ENCODE peak calls at places on chromosomes 11 and 22, in six cellular contexts. One of them, this sample, is unnamed.
A peak's percentile ranks its signal among the peaks of the same experiment; 100 is the strongest.

GRCh38 chr22:23743303-23743705 is 7.6 kb downstream of the ZNF70 start:
- DNase-seq in GM23338: no peak
- DNase-seq in tibial artery: no peak
- DNase-seq in aorta: peak; percentile 59
- DNase-seq in right lobe of liver: no peak
- DNase-seq in vagina: no peak
- DNase-seq in this sample: peak; percentile 51

GRCh38 chr11:6201486-6201885 is 2.5 kb downstream of the OR52W1 start:
- DNase-seq in aorta: no peak
- DNase-seq in GM23338: no peak
- DNase-seq in tibial artery: no peak
- DNase-seq in vagina: no peak
- DNase-seq in right lobe of liver: no peak
- DNase-seq in this sample: no peak

GRCh38 chr11:83554896-83555295 is 268.7 kb upstream of the CCDC90B start:
- DNase-seq in GM23338: no peak
- DNase-seq in tibial artery: no peak
- DNase-seq in aorta: no peak
- DNase-seq in right lobe of liver: no peak
- DNase-seq in vagina: no peak
- DNase-seq in this sample: peak; percentile 20

GRCh38 chr22:45072322-45072903 is 62.6 kb upstream of the PHF21B start:
- DNase-seq in GM23338: peak; percentile 94
- DNase-seq in right lobe of liver: no peak
- DNase-seq in aorta: no peak
- DNase-seq in tibial artery: no peak
- DNase-seq in vagina: no peak
- DNase-seq in this sample: no peak

GRCh38 chr11:109275931-109276330 is 146.1 kb upstream of the C11orf87 start:
- DNase-seq in right lobe of liver: no peak
- DNase-seq in vagina: no peak
- DNase-seq in tibial artery: no peak
- DNase-seq in GM23338: no peak
- DNase-seq in aorta: no peak
- DNase-seq in this sample: no peak

GRCh38 chr11:126871792-126872191 is 128.8 kb downstream of the KIRREL3 start:
- DNase-seq in tibial artery: no peak
- DNase-seq in vagina: no peak
- DNase-seq in aorta: no peak
- DNase-seq in right lobe of liver: no peak
- DNase-seq in GM23338: no peak
- DNase-seq in this sample: no peak

GRCh38 chr11:45527898-45528297 is 137.5 kb downstream of the CHST1 start:
- DNase-seq in aorta: no peak
- DNase-seq in right lobe of liver: no peak
- DNase-seq in tibial artery: no peak
- DNase-seq in vagina: no peak
- DNase-seq in GM23338: no peak
- DNase-seq in this sample: no peak

GRCh38 chr22:37022483-37023337 is 3.2 kb downstream of the MPST start:
- DNase-seq in GM23338: no peak
- DNase-seq in aorta: no peak
- DNase-seq in tibial artery: no peak
- DNase-seq in right lobe of liver: peak; percentile 79
- DNase-seq in vagina: no peak
- DNase-seq in this sample: no peak

GRCh38 chr11:116874251-116874650 is 36.8 kb upstream of the APOA1 start:
- DNase-seq in right lobe of liver: no peak
- DNase-seq in tibial artery: no peak
- DNase-seq in GM23338: no peak
- DNase-seq in vagina: no peak
- DNase-seq in aorta: no peak
- DNase-seq in this sample: no peak

GRCh38 chr11:87754685-87755084 is 420.6 kb downstream of the RAB38 start:
- DNase-seq in right lobe of liver: no peak
- DNase-seq in vagina: no peak
- DNase-seq in aorta: no peak
- DNase-seq in tibial artery: no peak
- DNase-seq in GM23338: no peak
- DNase-seq in this sample: no peak

GRCh38 chr22:46293591-46294260 is 2.9 kb upstream of the GTSE1 start:
- DNase-seq in aorta: peak; percentile 90
- DNase-seq in right lobe of liver: no peak
- DNase-seq in tibial artery: peak; percentile 80
- DNase-seq in vagina: no peak
- DNase-seq in GM23338: no peak
- DNase-seq in this sample: peak; percentile 70

GRCh38 chr22:20494978-20495860 is at the start of gene KLHL22:
- DNase-seq in aorta: peak; percentile 60
- DNase-seq in tibial artery: peak; percentile 74
- DNase-seq in vagina: no peak
- DNase-seq in GM23338: peak; percentile 57
- DNase-seq in right lobe of liver: no peak
- DNase-seq in this sample: peak; percentile 53

GRCh38 chr11:8870461-8871282 is 40.3 kb upstream of the AKIP1 start:
- DNase-seq in tibial artery: peak; percentile 69
- DNase-seq in right lobe of liver: peak; percentile 52
- DNase-seq in GM23338: peak; percentile 75
- DNase-seq in aorta: peak; percentile 62
- DNase-seq in vagina: no peak
- DNase-seq in this sample: peak; percentile 76

GRCh38 chr22:40578171-40578570 is 58.3 kb downstream of the MRTFA start:
- DNase-seq in tibial artery: no peak
- DNase-seq in right lobe of liver: no peak
- DNase-seq in GM23338: no peak
- DNase-seq in vagina: no peak
- DNase-seq in aorta: no peak
- DNase-seq in this sample: no peak

GRCh38 chr11:67288452-67289225 is 464 bp upstream of the ANKRD13D start:
- DNase-seq in right lobe of liver: peak; percentile 90
- DNase-seq in vagina: no peak
- DNase-seq in GM23338: peak; percentile 91
- DNase-seq in tibial artery: peak; percentile 96
- DNase-seq in aorta: peak; percentile 96
- DNase-seq in this sample: peak; percentile 94

GRCh38 chr11:927871-928270 is 2.2 kb downstream of the AP2A2 start:
- DNase-seq in right lobe of liver: no peak
- DNase-seq in vagina: no peak
- DNase-seq in aorta: peak; percentile 15
- DNase-seq in GM23338: no peak
- DNase-seq in tibial artery: no peak
- DNase-seq in this sample: no peak

GRCh38 chr11:128210148-128210940 is 377.0 kb downstream of the ETS1 start:
- DNase-seq in GM23338: peak; percentile 47
- DNase-seq in aorta: no peak
- DNase-seq in vagina: no peak
- DNase-seq in right lobe of liver: no peak
- DNase-seq in tibial artery: no peak
- DNase-seq in this sample: no peak

GRCh38 chr11:114172055-114172861 is 112.7 kb downstream of the ZBTB16 start:
- DNase-seq in right lobe of liver: peak; percentile 77
- DNase-seq in GM23338: no peak
- DNase-seq in tibial artery: peak; percentile 60
- DNase-seq in aorta: no peak
- DNase-seq in vagina: no peak
- DNase-seq in this sample: no peak

GRCh38 chr11:29200776-29201574 is 815.9 kb downstream of the KCNA4 start:
- DNase-seq in tibial artery: no peak
- DNase-seq in vagina: no peak
- DNase-seq in right lobe of liver: no peak
- DNase-seq in GM23338: no peak
- DNase-seq in aorta: no peak
- DNase-seq in this sample: no peak

DNA sequence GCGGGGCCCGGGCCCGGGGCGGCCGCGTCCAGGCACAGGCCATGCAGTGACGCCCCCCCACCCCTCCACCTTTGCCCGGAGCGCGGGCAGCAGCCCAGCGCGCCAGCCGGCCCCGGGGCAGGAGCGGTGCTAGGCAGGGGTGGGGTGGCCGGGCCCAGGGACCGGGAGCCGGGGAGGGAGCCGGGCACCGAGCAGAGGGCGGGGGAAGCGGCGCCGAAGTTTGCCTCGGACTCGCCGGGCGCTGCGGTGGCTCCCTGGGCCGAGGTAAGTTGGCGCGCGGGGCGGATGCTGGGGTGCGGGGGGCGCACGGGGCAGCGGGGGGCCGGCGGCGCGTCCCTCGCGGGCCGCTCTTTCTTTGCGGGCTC is 332 bp downstream of the TEAD1 start:
- DNase-seq in aorta: no peak
- DNase-seq in tibial artery: no peak
- DNase-seq in right lobe of liver: no peak
- DNase-seq in vagina: no peak
- DNase-seq in GM23338: peak; percentile 79
- DNase-seq in this sample: no peak
- H3K27ac ChIP-seq in aorta: peak overlapping the region; percentile 82
- H3K27ac ChIP-seq in tibial artery: peak overlapping the region; percentile 88
- H3K27ac ChIP-seq in right lobe of liver: peak overlapping the region; percentile 91
- H3K27ac ChIP-seq in vagina: peak overlapping the region; percentile 93
- H3K27ac ChIP-seq in GM23338: peak overlapping the region; percentile 90
- H3K27ac ChIP-seq in this sample: peak overlapping the region; percentile 95

GRCh38 chr22:22388494-22388893 is 120.0 kb downstream of the ZNF280B start:
- DNase-seq in tibial artery: no peak
- DNase-seq in right lobe of liver: no peak
- DNase-seq in aorta: no peak
- DNase-seq in vagina: no peak
- DNase-seq in GM23338: no peak
- DNase-seq in this sample: no peak

GRCh38 chr22:22387386-22387736 is 121.2 kb downstream of the ZNF280B start:
- DNase-seq in tibial artery: no peak
- DNase-seq in aorta: no peak
- DNase-seq in right lobe of liver: no peak
- DNase-seq in GM23338: no peak
- DNase-seq in vagina: peak; percentile 31
- DNase-seq in this sample: no peak

GRCh38 chr22:22386602-22387385 is 121.7 kb downstream of the ZNF280B start:
- DNase-seq in GM23338: no peak
- DNase-seq in vagina: peak; percentile 67
- DNase-seq in tibial artery: no peak
- DNase-seq in aorta: no peak
- DNase-seq in right lobe of liver: peak; percentile 63
- DNase-seq in this sample: no peak

GRCh38 chr22:22390989-22391388 is 117.6 kb downstream of the ZNF280B start:
- DNase-seq in tibial artery: no peak
- DNase-seq in right lobe of liver: no peak
- DNase-seq in aorta: no peak
- DNase-seq in vagina: peak; percentile 40
- DNase-seq in GM23338: no peak
- DNase-seq in this sample: no peak

DNA sequence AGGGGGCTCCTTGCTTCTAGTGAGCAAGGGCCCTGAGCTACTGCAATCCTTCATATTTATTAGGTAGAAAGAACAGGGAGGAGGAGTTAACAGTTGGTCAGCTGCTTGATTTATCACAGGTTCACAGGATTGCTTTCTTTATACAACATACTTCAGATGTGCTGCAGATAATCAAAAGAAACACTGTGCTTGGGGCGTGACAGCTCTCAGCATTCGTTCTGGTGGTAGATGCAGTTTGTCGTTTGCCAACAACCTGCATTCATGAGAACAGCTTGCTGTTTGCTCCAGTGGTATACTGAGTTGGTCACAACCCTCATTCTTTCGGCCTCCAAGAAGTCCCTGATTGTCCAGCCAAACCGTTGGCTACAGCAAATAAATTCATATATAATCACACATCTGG is 120.5 kb downstream of the ZNF280B start:
- DNase-seq in right lobe of liver: no peak
- DNase-seq in vagina: peak; percentile 72
- DNase-seq in GM23338: no peak
- DNase-seq in aorta: no peak
- DNase-seq in tibial artery: no peak
- DNase-seq in this sample: no peak
- H3K27me3 ChIP-seq in right lobe of liver: no peaks in the 10 kb centered on the region
- H3K27me3 ChIP-seq in vagina: no peaks in the 10 kb centered on the region
- H3K27me3 ChIP-seq in GM23338: peaks cover 100% of the 10 kb centered on the region
- H3K27me3 ChIP-seq in aorta: no peaks in the 10 kb centered on the region
- H3K27me3 ChIP-seq in tibial artery: no peaks in the 10 kb centered on the region
- H3K27me3 ChIP-seq in this sample: peaks cover 35% of the 10 kb centered on the region

DNA sequence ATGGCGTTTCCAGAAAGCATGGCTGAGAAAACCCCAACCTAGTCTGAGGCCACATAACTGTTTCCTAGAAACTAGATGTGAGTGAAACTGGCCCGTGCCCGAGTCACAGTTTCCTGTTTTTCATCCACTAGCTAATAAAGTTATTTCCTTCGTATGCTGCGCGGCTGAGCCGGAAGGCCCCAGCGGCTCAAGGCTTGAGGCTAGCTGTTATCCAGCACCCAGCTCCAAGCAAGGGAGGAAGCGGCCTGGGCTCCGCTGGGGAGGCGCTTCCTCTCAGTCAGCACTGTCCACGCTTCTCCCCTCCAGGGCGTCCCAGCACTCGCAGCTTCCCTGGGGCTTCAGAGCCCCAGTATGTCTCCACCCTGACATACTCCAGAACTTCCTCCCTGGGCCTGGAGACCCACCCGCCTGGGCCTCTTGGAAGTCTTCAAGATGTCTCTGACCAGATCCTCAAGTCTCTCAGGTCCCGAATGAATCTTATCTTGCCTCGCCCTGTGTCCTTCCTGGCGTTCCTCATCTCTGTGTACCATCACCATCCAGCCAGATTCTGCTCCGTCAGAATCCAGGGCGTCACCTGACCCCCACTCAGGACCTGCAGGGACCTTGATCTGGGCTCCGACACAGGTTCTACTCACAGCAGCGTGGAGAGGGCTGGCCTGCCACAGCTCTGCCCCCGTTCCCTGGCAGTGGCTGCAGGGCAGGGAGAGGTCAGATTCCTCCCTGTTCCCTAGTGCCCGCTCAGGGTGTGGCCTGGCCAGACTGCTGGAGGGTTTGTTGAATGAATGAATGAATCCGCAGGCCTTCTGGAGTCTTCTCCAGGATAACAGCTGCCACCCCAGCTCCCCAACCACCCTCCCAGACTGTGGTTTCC is 81.9 kb downstream of the LRRC32 start:
- DNase-seq in aorta: peak; percentile 89
- DNase-seq in vagina: no peak
- DNase-seq in tibial artery: no peak
- DNase-seq in right lobe of liver: peak; percentile 69
- DNase-seq in GM23338: no peak
- DNase-seq in this sample: peak; percentile 90
- H3K27ac ChIP-seq in aorta: no peak overlapping the region
- H3K27ac ChIP-seq in vagina: peak overlapping the region; percentile 46
- H3K27ac ChIP-seq in tibial artery: peak overlapping the region; percentile 60
- H3K27ac ChIP-seq in right lobe of liver: peak overlapping the region; percentile 82
- H3K27ac ChIP-seq in GM23338: no peak overlapping the region
- H3K27ac ChIP-seq in this sample: peak overlapping the region; percentile 88

GRCh38 chr22:30361916-30362631 is 5.3 kb downstream of the CCDC157 start:
- DNase-seq in right lobe of liver: no peak
- DNase-seq in vagina: no peak
- DNase-seq in tibial artery: no peak
- DNase-seq in GM23338: no peak
- DNase-seq in aorta: no peak
- DNase-seq in this sample: no peak

GRCh38 chr22:30362632-30363281 is 6.0 kb downstream of the CCDC157 start:
- DNase-seq in vagina: no peak
- DNase-seq in GM23338: peak; percentile 81
- DNase-seq in tibial artery: no peak
- DNase-seq in aorta: no peak
- DNase-seq in right lobe of liver: no peak
- DNase-seq in this sample: no peak

GRCh38 chr22:30368420-30368819 is 11.6 kb downstream of the CCDC157 start:
- DNase-seq in aorta: no peak
- DNase-seq in vagina: no peak
- DNase-seq in tibial artery: no peak
- DNase-seq in GM23338: no peak
- DNase-seq in right lobe of liver: no peak
- DNase-seq in this sample: no peak

GRCh38 chr22:30370681-30371080 is 13.9 kb downstream of the CCDC157 start:
- DNase-seq in right lobe of liver: no peak
- DNase-seq in aorta: no peak
- DNase-seq in GM23338: no peak
- DNase-seq in tibial artery: no peak
- DNase-seq in vagina: no peak
- DNase-seq in this sample: no peak

GRCh38 chr22:30365891-30366290 is 9.1 kb downstream of the CCDC157 start:
- DNase-seq in aorta: no peak
- DNase-seq in right lobe of liver: no peak
- DNase-seq in vagina: no peak
- DNase-seq in GM23338: no peak
- DNase-seq in tibial artery: no peak
- DNase-seq in this sample: no peak
- H3K27me3 ChIP-seq in aorta: no peaks in the 10 kb centered on the region
- H3K27me3 ChIP-seq in right lobe of liver: no peaks in the 10 kb centered on the region
- H3K27me3 ChIP-seq in vagina: no peaks in the 10 kb centered on the region
- H3K27me3 ChIP-seq in GM23338: no peaks in the 10 kb centered on the region
- H3K27me3 ChIP-seq in tibial artery: no peaks in the 10 kb centered on the region
- H3K27me3 ChIP-seq in this sample: no peaks in the 10 kb centered on the region